ENCODE peak calls at places on chromosomes 16 and 17, in four cellular contexts. Z is H1, B is mesenchymal stem cell, I is trophoblast cell. X is an unnamed sample.

GRCh38 chr17:14211778-14212177 is 24.9 kb downstream of the CDRT15 start:
- DNase-seq in Z (no peak), B (no peak), I (no peak), X (no peak)

GRCh38 chr17:17121162-17121561 is 78.9 kb downstream of the MPRIP start:
- DNase-seq in Z (no peak), B (no peak), I (no peak), X (no peak)

GRCh38 chr17:48483471-48484131 is 47.2 kb downstream of the HOXB1 start:
- DNase-seq in Z (no peak), B (peak; percentile 98), I (peak; percentile 25), X (no peak)

GRCh38 chr16:23469814-23470213 is 16.8 kb upstream of the COG7 start:
- DNase-seq in Z (no peak), B (no peak), I (no peak), X (no peak)

GRCh38 chr17:82054351-82055022 is 2.8 kb downstream of the GPS1 start:
- DNase-seq in Z (no peak), B (no peak), I (no peak), X (no peak)

GRCh38 chr16:64346080-64346479 is 775.8 kb downstream of the CDH11 start:
- DNase-seq in Z (no peak), B (no peak), I (no peak), X (no peak)

GRCh38 chr17:58527306-58527705 is 12.9 kb upstream of the MTMR4 start:
- DNase-seq in Z (no peak), B (no peak), I (no peak), X (no peak)

GRCh38 chr17:16418684-16419066 is 3.3 kb downstream of the TRPV2 start:
- DNase-seq in Z (no peak), B (no peak), I (no peak), X (no peak)

GRCh38 chr17:79778504-79779087 is 648 bp downstream of the CBX2 start:
- DNase-seq in Z (no peak), B (peak; percentile 17), I (no peak), X (peak; percentile 59)

GRCh38 chr17:19750835-19751234 is 2.7 kb upstream of the ALDH3A1 start:
- DNase-seq in Z (no peak), B (no peak), I (no peak), X (no peak)

GRCh38 chr17:66790476-66791061 is 44.3 kb upstream of the CACNG5 start:
- DNase-seq in Z (no peak), B (no peak), I (no peak), X (no peak)

GRCh38 chr16:424623-425081 is 797 bp upstream of the RAB11FIP3 start:
- DNase-seq in Z (no peak), B (peak; percentile 51), I (peak; percentile 13), X (no peak)

GRCh38 chr17:71071837-71072236 is 902.5 kb downstream of the KCNJ2 start:
- DNase-seq in Z (no peak), B (peak; percentile 99), I (peak; percentile 60), X (no peak)

GRCh38 chr17:82936768-82937171 is 96.9 kb upstream of the ZNF750 start:
- DNase-seq in Z (no peak), B (no peak), I (no peak), X (no peak)

GRCh38 chr16:77721752-77722314 is 481 bp upstream of the NUDT7 start:
- DNase-seq in Z (no peak), B (no peak), I (no peak), X (no peak)

GRCh38 chr17:8574687-8575086 is 55.8 kb downstream of the MYH10 start:
- DNase-seq in Z (no peak), B (peak; percentile 12), I (peak; percentile 66), X (no peak)

GRCh38 chr16:14087590-14088154 is 16.6 kb downstream of the MRTFB start:
- DNase-seq in Z (no peak), B (no peak), I (no peak), X (no peak)

GRCh38 chr17:50935201-50936124 is 69.3 kb upstream of the TOB1 start:
- DNase-seq in Z (no peak), B (no peak), I (peak; percentile 30), X (no peak)

GRCh38 chr17:37068266-37068665 is 119.5 kb downstream of the AATF start:
- DNase-seq in Z (no peak), B (no peak), I (no peak), X (no peak)

GRCh38 chr17:11598274-11599221 is at the start of gene DNAH9:
- DNase-seq in Z (peak; percentile 78), B (no peak), I (peak; percentile 50), X (peak; percentile 97)

GRCh38 chr17:7241783-7242716 is at the start of gene GABARAP:
- DNase-seq in Z (no peak), B (peak; percentile 95), I (peak; percentile 93), X (peak; percentile 95)

GRCh38 chr17:7242717-7243576 is 698 bp upstream of the GABARAP start:
- DNase-seq in Z (no peak), B (peak; percentile 97), I (peak; percentile 97), X (peak; percentile 97)

GRCh38 chr17:7239091-7240027 is at the start of gene PHF23:
- DNase-seq in Z (peak; percentile 99), B (peak; percentile 100), I (peak; percentile 100), X (peak; percentile 99)

GRCh38 chr17:7240375-7240774 is 1.1 kb upstream of the PHF23 start:
- DNase-seq in Z (no peak), B (no peak), I (no peak), X (no peak)

GRCh38 chr17:7241047-7241733 is 1.1 kb downstream of the GABARAP start:
- DNase-seq in Z (no peak), B (no peak), I (no peak), X (no peak)
- H2BK12ac ChIP-seq in Z (no peak overlapping the region), B (no peak overlapping the region), I (no peak overlapping the region), X (no peak overlapping the region)

DNA sequence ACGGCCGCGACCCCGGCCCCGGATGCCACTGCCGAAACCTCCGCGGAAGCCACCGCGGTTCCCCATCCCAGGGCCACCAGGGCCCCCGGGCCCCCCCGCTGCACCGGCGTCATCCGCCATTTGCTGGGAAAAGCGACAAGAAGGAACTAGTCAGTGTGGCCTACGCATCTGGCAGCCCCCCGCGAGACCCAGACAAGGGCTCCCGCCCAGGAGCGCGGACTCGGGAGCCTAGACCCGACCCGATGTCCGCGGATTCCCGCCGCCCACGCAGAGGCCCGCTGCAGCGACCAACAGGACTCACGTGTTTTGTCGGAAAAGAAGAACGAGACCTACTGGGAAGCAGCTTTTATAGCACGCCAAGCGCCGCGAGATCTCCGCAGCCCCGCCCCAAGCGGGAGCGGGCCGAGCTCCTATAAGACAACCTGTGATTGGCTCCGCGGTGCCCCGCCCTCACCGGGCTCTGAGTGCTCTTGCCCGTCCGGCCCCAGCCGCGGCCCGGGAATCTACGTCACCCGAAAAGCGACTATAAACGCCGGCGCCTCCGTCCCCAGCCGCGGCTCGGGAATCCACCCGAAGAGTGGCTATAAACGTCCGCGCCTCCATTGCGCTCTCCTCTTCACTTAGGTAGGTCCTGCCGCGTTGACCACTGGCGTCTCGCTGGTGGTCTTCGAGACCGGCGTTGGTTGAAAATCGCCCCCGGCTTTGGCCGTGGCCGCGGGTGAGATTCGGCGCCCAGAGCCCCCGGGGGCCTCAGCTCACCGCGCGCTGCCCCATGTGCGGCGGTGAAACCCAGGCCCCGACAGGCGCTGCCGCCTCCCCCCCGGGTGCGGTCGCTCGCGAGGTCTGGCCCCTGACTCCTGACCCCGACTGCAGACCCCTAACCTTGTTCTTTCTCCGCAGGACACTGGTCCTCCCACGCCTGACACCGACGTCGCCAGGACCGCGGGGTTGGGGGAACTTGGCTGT is at the start of gene RPS2:
- DNase-seq in Z (peak; percentile 94), B (peak; percentile 99), I (peak; percentile 100), X (peak; percentile 97)
- H3K18ac ChIP-seq in Z (peak within 1 kb of the TSS; percentile 96), B (peak within 1 kb of the TSS; percentile 79), I (peak within 1 kb of the TSS; percentile 98), X (peak within 1 kb of the TSS; percentile 94)

DNA sequence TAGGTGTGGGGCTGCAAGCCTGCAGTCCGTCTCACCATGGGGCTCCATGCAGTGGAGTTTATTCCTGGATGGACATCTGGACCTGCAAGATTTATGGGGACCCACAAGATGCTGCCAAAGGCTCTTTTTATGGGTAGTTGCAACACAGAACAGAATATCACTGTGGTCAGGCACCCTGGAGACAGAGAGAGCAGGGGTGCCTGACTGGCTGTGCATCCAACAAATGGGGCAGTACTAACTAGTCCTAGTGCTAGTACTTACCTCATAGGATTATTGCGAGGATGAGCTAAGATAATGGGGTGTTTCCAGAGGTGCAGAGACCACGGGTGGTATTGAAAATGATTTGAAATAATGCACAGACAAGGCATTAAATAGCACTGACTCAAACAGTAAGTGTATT is 42.4 kb upstream of the MMP2 start:
- DNase-seq in Z (no peak), B (no peak), I (no peak), X (no peak)
- H3K4me3 ChIP-seq in Z (no peak overlapping the region), B (no peak overlapping the region), I (no peak overlapping the region), X (no peak overlapping the region)

GRCh38 chr17:42135664-42136653 is 13.4 kb downstream of the HSPB9 start:
- DNase-seq in Z (no peak), B (peak; percentile 88), I (peak; percentile 22), X (no peak)
- H2BK12ac ChIP-seq in Z (no peak overlapping the region), B (peak overlapping the region; percentile 82), I (no peak overlapping the region), X (no peak overlapping the region)

GRCh38 chr16:51951668-51952298 is 595.2 kb downstream of the TOX3 start:
- DNase-seq in Z (peak; percentile 27), B (no peak), I (no peak), X (no peak)
- H3K18ac ChIP-seq in Z (peak overlapping the region; percentile 81), B (peak overlapping the region; percentile 53), I (no peak overlapping the region), X (no peak overlapping the region)

DNA sequence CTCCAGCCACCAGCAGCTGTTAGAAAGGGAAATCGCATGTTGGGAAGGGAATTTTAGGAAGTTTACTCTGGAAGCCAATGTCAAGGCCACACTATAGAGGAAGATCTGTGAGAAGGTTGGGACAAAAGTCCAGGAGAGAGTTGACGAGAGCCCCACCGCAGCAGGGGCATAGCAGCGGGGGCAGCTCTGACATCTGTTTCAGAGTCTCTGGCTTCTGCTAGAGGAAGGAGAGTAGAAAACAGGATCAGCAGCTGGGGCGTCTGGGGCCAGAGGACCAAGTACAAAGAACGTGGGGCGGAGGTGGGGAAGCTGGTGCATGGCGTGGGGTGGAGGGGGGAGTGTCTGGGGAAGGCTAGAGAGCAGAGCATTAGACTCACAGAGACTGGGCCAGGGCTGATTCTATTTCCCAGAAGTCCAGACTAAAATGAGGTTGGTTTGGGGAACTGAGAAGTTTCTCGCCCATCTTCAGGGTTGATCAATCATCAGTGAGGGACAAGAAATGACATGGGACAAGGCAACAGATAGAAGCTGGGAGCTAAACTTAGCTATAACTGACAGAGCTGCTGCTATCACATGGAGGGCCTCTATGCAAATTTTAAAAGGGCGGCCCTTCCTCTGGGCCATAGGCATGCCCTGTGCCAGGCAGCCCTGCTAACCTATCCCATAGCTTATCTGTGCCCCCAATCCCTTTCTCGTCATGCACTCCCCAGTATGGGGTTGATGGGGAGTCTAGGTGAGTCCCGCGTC is 1.2 kb downstream of the RABEP2 start:
- DNase-seq in Z (no peak), B (no peak), I (no peak), X (no peak)
- H3K4me3 ChIP-seq in Z (peak overlapping the region; percentile 80), B (peak overlapping the region; percentile 94), I (peak overlapping the region; percentile 75), X (peak overlapping the region; percentile 89)

DNA sequence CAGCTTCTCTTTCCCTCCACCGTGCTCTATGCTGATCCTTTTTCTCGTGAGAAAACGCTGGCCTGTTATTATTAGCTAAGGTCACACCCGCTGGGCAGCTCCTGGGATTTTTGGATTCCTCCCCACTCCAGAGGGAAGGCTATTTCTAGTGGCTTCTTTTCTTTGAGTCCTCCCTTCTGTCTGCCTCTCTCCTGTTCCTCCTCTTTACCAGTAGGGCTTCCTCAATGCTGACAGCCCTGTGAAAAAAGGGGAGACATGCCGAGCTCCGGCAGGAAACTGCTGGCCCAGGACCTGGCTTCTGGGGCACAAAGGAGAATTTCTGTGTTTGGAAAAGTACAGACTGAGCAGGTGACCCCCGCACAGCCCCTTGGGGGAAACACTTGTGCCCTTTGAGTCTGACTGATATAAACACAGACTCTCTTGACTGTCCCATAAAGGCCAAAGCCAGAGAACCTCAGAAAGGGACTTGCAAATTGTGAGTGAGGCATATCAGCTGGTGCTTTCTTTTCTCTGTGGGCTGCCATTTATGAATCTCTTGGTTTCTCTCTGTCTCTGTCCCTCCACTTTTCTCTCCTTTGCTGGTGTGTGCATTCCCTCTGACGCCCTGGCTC is 14.0 kb upstream of the RNF135 start:
- DNase-seq in Z (no peak), B (peak; percentile 34), I (no peak), X (no peak)
- H2BK12ac ChIP-seq in Z (no peak overlapping the region), B (no peak overlapping the region), I (peak overlapping the region; percentile 63), X (no peak overlapping the region)